ENCODE peak calls at places on chromosomes 3 and 15, in eight cellular contexts. One of them, this sample, is unnamed.
A peak's percentile ranks its signal among the peaks of the same experiment; 100 is the strongest.

GRCh38 chr3:37995652-37996641 is 5.4 kb downstream of the VILL start:
- DNase-seq in A549: no peak
- DNase-seq in prostate gland: no peak
- DNase-seq in Peyer's patch: peak; percentile 48
- DNase-seq in AG04450: no peak
- DNase-seq in dorsolateral prefrontal cortex: peak; percentile 24
- DNase-seq in left ventricle myocardium inferior: no peak
- DNase-seq in fibroblast of lung: no peak
- DNase-seq in this sample: peak; percentile 63

GRCh38 chr15:82966671-82967071 is 14.2 kb upstream of the HOMER2 start:
- DNase-seq in A549: no peak
- DNase-seq in prostate gland: no peak
- DNase-seq in Peyer's patch: no peak
- DNase-seq in AG04450: no peak
- DNase-seq in dorsolateral prefrontal cortex: no peak
- DNase-seq in left ventricle myocardium inferior: no peak
- DNase-seq in fibroblast of lung: no peak
- DNase-seq in this sample: no peak

GRCh38 chr3:123641084-123641462 is 56.2 kb upstream of the HACD2 start:
- DNase-seq in A549: no peak
- DNase-seq in prostate gland: no peak
- DNase-seq in Peyer's patch: no peak
- DNase-seq in AG04450: no peak
- DNase-seq in dorsolateral prefrontal cortex: no peak
- DNase-seq in left ventricle myocardium inferior: no peak
- DNase-seq in fibroblast of lung: no peak
- DNase-seq in this sample: no peak

GRCh38 chr3:98843301-98843959 is 58.1 kb downstream of the DCBLD2 start:
- DNase-seq in A549: no peak
- DNase-seq in prostate gland: no peak
- DNase-seq in Peyer's patch: no peak
- DNase-seq in AG04450: no peak
- DNase-seq in dorsolateral prefrontal cortex: no peak
- DNase-seq in left ventricle myocardium inferior: no peak
- DNase-seq in fibroblast of lung: peak; percentile 45
- DNase-seq in this sample: no peak

GRCh38 chr3:13579089-13579488 is 30.2 kb downstream of the FBLN2 start:
- DNase-seq in A549: no peak
- DNase-seq in prostate gland: no peak
- DNase-seq in Peyer's patch: no peak
- DNase-seq in AG04450: peak; percentile 49
- DNase-seq in dorsolateral prefrontal cortex: no peak
- DNase-seq in left ventricle myocardium inferior: no peak
- DNase-seq in fibroblast of lung: peak; percentile 78
- DNase-seq in this sample: no peak

GRCh38 chr15:42932833-42933515 is 12.4 kb upstream of the TTBK2 start:
- DNase-seq in A549: no peak
- DNase-seq in prostate gland: no peak
- DNase-seq in Peyer's patch: no peak
- DNase-seq in AG04450: no peak
- DNase-seq in dorsolateral prefrontal cortex: no peak
- DNase-seq in left ventricle myocardium inferior: no peak
- DNase-seq in fibroblast of lung: no peak
- DNase-seq in this sample: no peak

GRCh38 chr3:8319935-8320634 is 181.5 kb upstream of the LMCD1 start:
- DNase-seq in A549: peak; percentile 7
- DNase-seq in prostate gland: no peak
- DNase-seq in Peyer's patch: no peak
- DNase-seq in AG04450: peak; percentile 8
- DNase-seq in dorsolateral prefrontal cortex: no peak
- DNase-seq in left ventricle myocardium inferior: no peak
- DNase-seq in fibroblast of lung: peak; percentile 83
- DNase-seq in this sample: no peak

GRCh38 chr3:158642005-158642404 is 2.3 kb upstream of the GFM1 start:
- DNase-seq in A549: no peak
- DNase-seq in prostate gland: no peak
- DNase-seq in Peyer's patch: no peak
- DNase-seq in AG04450: no peak
- DNase-seq in dorsolateral prefrontal cortex: no peak
- DNase-seq in left ventricle myocardium inferior: no peak
- DNase-seq in fibroblast of lung: no peak
- DNase-seq in this sample: no peak

GRCh38 chr3:13011369-13012227 is 61.6 kb downstream of the IQSEC1 start:
- DNase-seq in A549: no peak
- DNase-seq in prostate gland: no peak
- DNase-seq in Peyer's patch: peak; percentile 52
- DNase-seq in AG04450: no peak
- DNase-seq in dorsolateral prefrontal cortex: no peak
- DNase-seq in left ventricle myocardium inferior: no peak
- DNase-seq in fibroblast of lung: no peak
- DNase-seq in this sample: no peak

GRCh38 chr15:36959746-36960145 is 140.6 kb downstream of the MEIS2 start:
- DNase-seq in A549: no peak
- DNase-seq in prostate gland: no peak
- DNase-seq in Peyer's patch: no peak
- DNase-seq in AG04450: no peak
- DNase-seq in dorsolateral prefrontal cortex: no peak
- DNase-seq in left ventricle myocardium inferior: no peak
- DNase-seq in fibroblast of lung: peak; percentile 61
- DNase-seq in this sample: no peak

GRCh38 chr3:181623924-181624694 is 87.6 kb upstream of the SOX2 start:
- DNase-seq in A549: no peak
- DNase-seq in prostate gland: no peak
- DNase-seq in Peyer's patch: no peak
- DNase-seq in AG04450: no peak
- DNase-seq in dorsolateral prefrontal cortex: no peak
- DNase-seq in left ventricle myocardium inferior: no peak
- DNase-seq in fibroblast of lung: peak; percentile 73
- DNase-seq in this sample: no peak

GRCh38 chr3:142945023-142945422 is 18.5 kb downstream of the PAQR9 start:
- DNase-seq in A549: no peak
- DNase-seq in prostate gland: no peak
- DNase-seq in Peyer's patch: no peak
- DNase-seq in AG04450: no peak
- DNase-seq in dorsolateral prefrontal cortex: no peak
- DNase-seq in left ventricle myocardium inferior: no peak
- DNase-seq in fibroblast of lung: no peak
- DNase-seq in this sample: no peak

GRCh38 chr3:150391200-150391599 is 16.9 kb upstream of the TSC22D2 start:
- DNase-seq in A549: no peak
- DNase-seq in prostate gland: no peak
- DNase-seq in Peyer's patch: no peak
- DNase-seq in AG04450: no peak
- DNase-seq in dorsolateral prefrontal cortex: no peak
- DNase-seq in left ventricle myocardium inferior: no peak
- DNase-seq in fibroblast of lung: no peak
- DNase-seq in this sample: no peak

GRCh38 chr15:43169888-43170287 is 15.3 kb upstream of the CCNDBP1 start:
- DNase-seq in A549: no peak
- DNase-seq in prostate gland: no peak
- DNase-seq in Peyer's patch: no peak
- DNase-seq in AG04450: no peak
- DNase-seq in dorsolateral prefrontal cortex: no peak
- DNase-seq in left ventricle myocardium inferior: no peak
- DNase-seq in fibroblast of lung: peak; percentile 50
- DNase-seq in this sample: no peak

GRCh38 chr15:85474700-85475316 is 94.4 kb downstream of the AKAP13 start:
- DNase-seq in A549: no peak
- DNase-seq in prostate gland: no peak
- DNase-seq in Peyer's patch: no peak
- DNase-seq in AG04450: no peak
- DNase-seq in dorsolateral prefrontal cortex: no peak
- DNase-seq in left ventricle myocardium inferior: no peak
- DNase-seq in fibroblast of lung: peak; percentile 22
- DNase-seq in this sample: no peak

GRCh38 chr3:27312044-27312668 is 57.0 kb downstream of the NEK10 start:
- DNase-seq in A549: peak; percentile 59
- DNase-seq in prostate gland: peak; percentile 34
- DNase-seq in Peyer's patch: no peak
- DNase-seq in AG04450: peak; percentile 42
- DNase-seq in dorsolateral prefrontal cortex: no peak
- DNase-seq in left ventricle myocardium inferior: no peak
- DNase-seq in fibroblast of lung: peak; percentile 68
- DNase-seq in this sample: no peak

GRCh38 chr3:127114337-127115070 is 78.4 kb upstream of the PRR23E start:
- DNase-seq in A549: no peak
- DNase-seq in prostate gland: no peak
- DNase-seq in Peyer's patch: no peak
- DNase-seq in AG04450: no peak
- DNase-seq in dorsolateral prefrontal cortex: no peak
- DNase-seq in left ventricle myocardium inferior: no peak
- DNase-seq in fibroblast of lung: no peak
- DNase-seq in this sample: no peak

GRCh38 chr15:74036271-74037170 is 42.0 kb downstream of the PML start:
- DNase-seq in A549: peak; percentile 60
- DNase-seq in prostate gland: peak; percentile 25
- DNase-seq in Peyer's patch: no peak
- DNase-seq in AG04450: peak; percentile 30
- DNase-seq in dorsolateral prefrontal cortex: no peak
- DNase-seq in left ventricle myocardium inferior: peak; percentile 61
- DNase-seq in fibroblast of lung: peak; percentile 50
- DNase-seq in this sample: no peak

GRCh38 chr3:10359761-10360161 is 38.8 kb upstream of the SEC13 start:
- DNase-seq in A549: no peak
- DNase-seq in prostate gland: no peak
- DNase-seq in Peyer's patch: peak; percentile 21
- DNase-seq in AG04450: no peak
- DNase-seq in dorsolateral prefrontal cortex: no peak
- DNase-seq in left ventricle myocardium inferior: no peak
- DNase-seq in fibroblast of lung: no peak
- DNase-seq in this sample: peak; percentile 62

GRCh38 chr3:182235504-182235903 is 523.8 kb downstream of the SOX2 start:
- DNase-seq in A549: no peak
- DNase-seq in prostate gland: no peak
- DNase-seq in Peyer's patch: no peak
- DNase-seq in AG04450: no peak
- DNase-seq in dorsolateral prefrontal cortex: no peak
- DNase-seq in left ventricle myocardium inferior: no peak
- DNase-seq in fibroblast of lung: no peak
- DNase-seq in this sample: no peak

GRCh38 chr15:90881978-90882721 is 2.2 kb upstream of the FES start:
- DNase-seq in A549: no peak
- DNase-seq in prostate gland: no peak
- DNase-seq in Peyer's patch: peak; percentile 52
- DNase-seq in AG04450: no peak
- DNase-seq in dorsolateral prefrontal cortex: no peak
- DNase-seq in left ventricle myocardium inferior: no peak
- DNase-seq in fibroblast of lung: no peak
- DNase-seq in this sample: peak; percentile 81

GRCh38 chr3:124969963-124970722 is 35.6 kb upstream of the MUC13 start:
- DNase-seq in A549: no peak
- DNase-seq in prostate gland: no peak
- DNase-seq in Peyer's patch: peak; percentile 76
- DNase-seq in AG04450: no peak
- DNase-seq in dorsolateral prefrontal cortex: peak; percentile 46
- DNase-seq in left ventricle myocardium inferior: no peak
- DNase-seq in fibroblast of lung: no peak
- DNase-seq in this sample: no peak
- H3K27ac ChIP-seq in A549: no peak overlapping the region
- H3K27ac ChIP-seq in prostate gland: no peak overlapping the region
- H3K27ac ChIP-seq in Peyer's patch: peak overlapping the region; percentile 89
- H3K27ac ChIP-seq in AG04450: no peak overlapping the region
- H3K27ac ChIP-seq in dorsolateral prefrontal cortex: no peak overlapping the region
- H3K27ac ChIP-seq in left ventricle myocardium inferior: no peak overlapping the region
- H3K27ac ChIP-seq in fibroblast of lung: no peak overlapping the region
- H3K27ac ChIP-seq in this sample: peak overlapping the region; percentile 71

GRCh38 chr3:44926172-44926571 is 49.8 kb downstream of the ZDHHC3 start:
- DNase-seq in A549: no peak
- DNase-seq in prostate gland: no peak
- DNase-seq in Peyer's patch: no peak
- DNase-seq in AG04450: no peak
- DNase-seq in dorsolateral prefrontal cortex: no peak
- DNase-seq in left ventricle myocardium inferior: no peak
- DNase-seq in fibroblast of lung: no peak
- DNase-seq in this sample: no peak
- TF ChIP-seq CTCF in A549: no peak
- TF ChIP-seq CTCF in prostate gland: no peak
- TF ChIP-seq CTCF in Peyer's patch: no peak
- TF ChIP-seq CTCF in AG04450: no peak
- TF ChIP-seq CTCF in dorsolateral prefrontal cortex: no peak
- TF ChIP-seq CTCF in left ventricle myocardium inferior: no peak
- TF ChIP-seq CTCF in fibroblast of lung: no peak
- TF ChIP-seq CTCF in this sample: no peak

DNA sequence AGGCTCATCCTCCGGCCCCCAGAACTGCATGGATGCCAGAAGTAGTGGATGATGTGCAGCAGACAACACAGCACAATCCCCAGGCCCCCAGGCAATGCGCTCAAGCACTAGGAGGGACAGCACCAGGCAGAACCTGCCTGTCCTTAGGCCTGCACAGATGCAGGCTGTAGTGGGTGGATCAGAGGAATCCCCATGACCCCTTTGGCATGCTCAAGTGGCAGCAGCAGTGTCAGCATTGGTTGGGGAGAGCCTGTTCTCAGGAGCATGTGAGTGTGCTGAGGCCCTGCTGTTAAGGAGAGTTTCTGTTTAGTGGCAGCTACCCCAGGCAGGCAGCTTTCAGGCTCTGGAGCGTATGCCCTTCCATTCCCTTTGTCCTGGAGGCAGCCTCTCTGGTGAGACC is 25.1 kb upstream of the CD200R1L start:
- DNase-seq in A549: no peak
- DNase-seq in prostate gland: no peak
- DNase-seq in Peyer's patch: no peak
- DNase-seq in AG04450: no peak
- DNase-seq in dorsolateral prefrontal cortex: no peak
- DNase-seq in left ventricle myocardium inferior: no peak
- DNase-seq in fibroblast of lung: no peak
- DNase-seq in this sample: no peak
- H3K27ac ChIP-seq in A549: no peak overlapping the region
- H3K27ac ChIP-seq in prostate gland: no peak overlapping the region
- H3K27ac ChIP-seq in Peyer's patch: no peak overlapping the region
- H3K27ac ChIP-seq in AG04450: no peak overlapping the region
- H3K27ac ChIP-seq in dorsolateral prefrontal cortex: no peak overlapping the region
- H3K27ac ChIP-seq in left ventricle myocardium inferior: no peak overlapping the region
- H3K27ac ChIP-seq in fibroblast of lung: no peak overlapping the region
- H3K27ac ChIP-seq in this sample: no peak overlapping the region

GRCh38 chr15:35698978-35699377 is 153.0 kb upstream of the DPH6 start:
- DNase-seq in A549: no peak
- DNase-seq in prostate gland: no peak
- DNase-seq in Peyer's patch: no peak
- DNase-seq in AG04450: no peak
- DNase-seq in dorsolateral prefrontal cortex: no peak
- DNase-seq in left ventricle myocardium inferior: no peak
- DNase-seq in fibroblast of lung: no peak
- DNase-seq in this sample: no peak

GRCh38 chr15:35698331-35698730 is 152.4 kb upstream of the DPH6 start:
- DNase-seq in A549: no peak
- DNase-seq in prostate gland: no peak
- DNase-seq in Peyer's patch: no peak
- DNase-seq in AG04450: no peak
- DNase-seq in dorsolateral prefrontal cortex: no peak
- DNase-seq in left ventricle myocardium inferior: no peak
- DNase-seq in fibroblast of lung: no peak
- DNase-seq in this sample: no peak

GRCh38 chr15:35696767-35697231 is 150.8 kb upstream of the DPH6 start:
- DNase-seq in A549: peak; percentile 9
- DNase-seq in prostate gland: no peak
- DNase-seq in Peyer's patch: no peak
- DNase-seq in AG04450: peak; percentile 68
- DNase-seq in dorsolateral prefrontal cortex: no peak
- DNase-seq in left ventricle myocardium inferior: no peak
- DNase-seq in fibroblast of lung: peak; percentile 94
- DNase-seq in this sample: no peak

GRCh38 chr15:35695002-35695401 is 149.0 kb upstream of the DPH6 start:
- DNase-seq in A549: no peak
- DNase-seq in prostate gland: no peak
- DNase-seq in Peyer's patch: no peak
- DNase-seq in AG04450: no peak
- DNase-seq in dorsolateral prefrontal cortex: no peak
- DNase-seq in left ventricle myocardium inferior: no peak
- DNase-seq in fibroblast of lung: no peak
- DNase-seq in this sample: no peak

GRCh38 chr15:35697549-35698299 is 151.8 kb upstream of the DPH6 start:
- DNase-seq in A549: peak; percentile 1
- DNase-seq in prostate gland: no peak
- DNase-seq in Peyer's patch: no peak
- DNase-seq in AG04450: peak; percentile 62
- DNase-seq in dorsolateral prefrontal cortex: no peak
- DNase-seq in left ventricle myocardium inferior: no peak
- DNase-seq in fibroblast of lung: peak; percentile 89
- DNase-seq in this sample: no peak
- TF ChIP-seq CTCF in A549: peak; percentile 18
- TF ChIP-seq CTCF in prostate gland: no peak
- TF ChIP-seq CTCF in Peyer's patch: no peak
- TF ChIP-seq CTCF in AG04450: no peak
- TF ChIP-seq CTCF in dorsolateral prefrontal cortex: no peak
- TF ChIP-seq CTCF in left ventricle myocardium inferior: peak; percentile 38
- TF ChIP-seq CTCF in fibroblast of lung: no peak
- TF ChIP-seq CTCF in this sample: no peak